ENCODE peak calls at places on chromosomes 4 and X, in six cellular contexts. F, K, J, E, W and L are unnamed samples.

GRCh38 chr4:24213936-24214335 is 324.1 kb upstream of the PPARGC1A start:
- DNase-seq in W (no peak), E (no peak), J (no peak), F (no peak), K (no peak), L (no peak)

GRCh38 chr4:128286474-128287158 is 997 bp downstream of the PGRMC2 start:
- DNase-seq in J (peak; percentile 46), E (no peak), F (peak; percentile 50), W (peak; percentile 80), K (peak; percentile 27), L (no peak)

GRCh38 chr4:17911608-17912007 is 100.8 kb downstream of the NCAPG start:
- DNase-seq in K (no peak), W (no peak), E (no peak), F (no peak), J (no peak), L (no peak)

GRCh38 chr4:123785515-123785914 is 388.9 kb downstream of the SPRY1 start:
- DNase-seq in F (peak; percentile 7), J (no peak), W (peak; percentile 83), E (no peak), K (peak; percentile 73), L (no peak)

GRCh38 chr4:94533405-94534223 is 81.9 kb downstream of the PDLIM5 start:
- DNase-seq in W (no peak), K (no peak), J (no peak), E (no peak), F (no peak), L (no peak)

GRCh38 chr4:5888222-5888701 is 4.6 kb downstream of the CRMP1 start:
- DNase-seq in K (no peak), J (peak; percentile 67), E (peak; percentile 49), W (no peak), F (no peak), L (peak; percentile 61)

GRCh38 chr4:163003979-163004378 is 162.7 kb downstream of the NAF1 start:
- DNase-seq in E (no peak), F (no peak), W (no peak), J (no peak), K (no peak), L (no peak)

GRCh38 chr4:176545886-176546285 is 226.1 kb downstream of the SPCS3 start:
- DNase-seq in F (no peak), W (peak; percentile 33), E (no peak), J (no peak), K (no peak), L (no peak)

GRCh38 chr4:148749403-148749802 is 307.2 kb upstream of the NR3C2 start:
- DNase-seq in E (no peak), W (no peak), J (no peak), F (peak; percentile 71), K (no peak), L (no peak)

GRCh38 chrX:51026862-51027261 is 116.3 kb downstream of the BMP15 start:
- DNase-seq in F (no peak), J (no peak), W (no peak), K (no peak), E (no peak), L (no peak)

GRCh38 chrX:109733658-109734022 is 583 bp upstream of the ACSL4 start:
- DNase-seq in W (peak; percentile 21), F (no peak), E (no peak), J (no peak), K (no peak), L (no peak)

GRCh38 chr4:15034071-15034764 is 31.9 kb downstream of the CPEB2 start:
- DNase-seq in F (peak; percentile 79), J (no peak), W (peak; percentile 56), K (peak; percentile 90), E (no peak), L (no peak)

GRCh38 chr4:72352746-72353145 is 216.3 kb downstream of the ADAMTS3 start:
- DNase-seq in K (peak; percentile 54), W (peak; percentile 23), F (peak; percentile 88), E (no peak), J (no peak), L (no peak)

GRCh38 chr4:176223561-176223960 is 28.2 kb upstream of the SPATA4 start:
- DNase-seq in J (no peak), W (no peak), E (no peak), K (no peak), F (no peak), L (no peak)

GRCh38 chrX:11125079-11125478 is 13.9 kb downstream of the HCCS start:
- DNase-seq in E (no peak), K (no peak), W (no peak), F (no peak), J (no peak), L (no peak)

GRCh38 chr4:102501176-102501634 is at the start of gene NFKB1:
- DNase-seq in E (peak; percentile 48), J (peak; percentile 78), W (peak; percentile 87), F (peak; percentile 61), K (peak; percentile 63), L (no peak)

GRCh38 chrX:17414839-17415238 is 39.8 kb downstream of the NHS start:
- DNase-seq in F (no peak), J (peak; percentile 43), E (no peak), K (no peak), W (no peak), L (no peak)

GRCh38 chrX:45769919-45770582 is 569.4 kb upstream of the DIPK2B start:
- DNase-seq in J (no peak), F (peak; percentile 78), K (peak; percentile 94), E (no peak), W (peak; percentile 96), L (no peak)

GRCh38 chr4:16070203-16070602 is 13.6 kb downstream of the PROM1 start:
- DNase-seq in J (no peak), F (no peak), K (no peak), E (no peak), W (no peak), L (no peak)

GRCh38 chr4:87497141-87497540 is 32.0 kb downstream of the SPARCL1 start:
- DNase-seq in J (no peak), W (no peak), E (no peak), K (no peak), F (peak; percentile 13), L (no peak)

GRCh38 chr4:156692016-156692415 is 279.6 kb downstream of the PDGFC start:
- DNase-seq in K (no peak), E (no peak), F (no peak), J (no peak), W (peak; percentile 76), L (no peak)

GRCh38 chr4:181944527-181944926 is 298.7 kb upstream of the TENM3 start:
- DNase-seq in K (no peak), E (no peak), J (no peak), F (no peak), W (no peak), L (no peak)

DNA sequence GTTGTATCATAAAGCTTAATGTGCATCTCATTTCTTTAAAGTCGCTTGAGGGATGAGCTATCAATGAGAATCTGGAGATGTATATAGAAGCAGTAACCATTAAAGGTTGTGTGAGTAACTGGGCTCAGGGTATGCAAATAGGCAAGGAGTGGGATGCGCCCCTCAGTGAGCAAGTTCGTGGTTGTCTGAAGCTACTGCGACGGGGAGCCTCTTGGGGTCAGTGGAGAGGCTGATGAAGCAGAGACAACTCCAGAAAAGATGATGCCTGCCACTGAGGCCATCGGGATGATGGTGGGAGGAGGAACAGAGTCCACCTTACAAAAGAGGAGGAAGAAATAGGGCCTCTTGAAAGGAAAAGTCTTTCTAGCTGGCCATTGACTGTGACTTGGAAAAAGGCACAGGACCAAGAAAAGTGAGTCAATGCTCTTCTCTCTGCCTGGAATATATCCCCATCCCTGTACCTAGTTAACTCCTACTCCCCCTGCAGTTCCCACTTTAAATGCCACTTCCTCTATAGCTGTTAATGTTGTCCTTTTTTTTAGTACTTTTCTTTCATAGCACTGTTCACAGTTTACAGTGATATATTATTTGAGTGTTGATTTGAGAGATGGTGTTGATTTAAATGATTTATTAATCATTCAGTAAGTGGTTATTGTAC is 51.4 kb upstream of the LSM6 start:
- DNase-seq in E (no peak), F (no peak), J (no peak), W (no peak), K (no peak), L (no peak)
- TF ChIP-seq CTCF in E (no peak), F (peak; percentile 16), J (no peak), W (no peak), K (no peak), L (no peak)

GRCh38 chr4:151768835-151769234 is 8.0 kb upstream of the GATB start:
- DNase-seq in J (no peak), F (no peak), W (no peak), E (no peak), K (no peak), L (no peak)

GRCh38 chr4:151770154-151770553 is 9.3 kb upstream of the GATB start:
- DNase-seq in K (no peak), J (no peak), F (no peak), E (no peak), W (no peak), L (no peak)

GRCh38 chr4:151772322-151772721 is 11.5 kb upstream of the GATB start:
- DNase-seq in W (no peak), K (no peak), J (no peak), F (no peak), E (no peak), L (no peak)

GRCh38 chr4:151771664-151772063 is 10.9 kb upstream of the GATB start:
- DNase-seq in F (no peak), W (no peak), K (peak; percentile 12), J (no peak), E (no peak), L (no peak)

DNA sequence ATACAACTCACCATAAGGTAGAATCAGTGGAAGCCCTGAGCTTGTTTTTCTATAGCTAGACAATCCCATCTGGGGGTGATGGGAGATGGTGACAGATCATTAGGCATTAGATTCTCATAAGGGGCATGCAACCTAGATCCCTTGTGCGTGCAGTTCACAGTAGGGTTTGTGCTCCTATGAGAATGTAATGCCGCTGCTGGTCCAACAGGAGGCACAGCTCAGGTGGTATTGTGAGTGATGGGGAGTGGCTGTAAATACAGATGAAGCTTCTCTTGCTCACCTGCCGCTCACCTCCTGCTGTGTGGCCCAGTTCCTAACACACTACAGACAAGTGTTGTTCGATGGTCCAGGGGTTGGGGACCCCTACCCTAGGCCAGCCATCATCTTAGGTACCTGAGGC is 5.9 kb upstream of the GATB start:
- DNase-seq in E (no peak), F (peak; percentile 32), W (no peak), J (no peak), K (no peak), L (no peak)
- TF ChIP-seq CTCF in E (no peak), F (peak; percentile 39), W (peak; percentile 19), J (no peak), K (peak; percentile 40), L (no peak)

GRCh38 chr4:52103314-52103713 is 52.2 kb downstream of the SPATA18 start:
- DNase-seq in F (peak; percentile 81), J (peak; percentile 40), K (no peak), W (peak; percentile 21), E (no peak), L (no peak)
- TF ChIP-seq CTCF in F (peak; percentile 91), J (peak; percentile 34), K (peak; percentile 53), W (peak; percentile 28), E (no peak), L (peak; percentile 29)

GRCh38 chr4:184987493-184988031 is 30.7 kb upstream of the HELT start:
- DNase-seq in E (no peak), K (no peak), F (no peak), W (no peak), J (no peak), L (no peak)

GRCh38 chr4:184979461-184980124 is 38.7 kb upstream of the HELT start:
- DNase-seq in E (no peak), J (no peak), K (no peak), W (no peak), F (no peak), L (no peak)

GRCh38 chr4:184980261-184980660 is 38.0 kb upstream of the HELT start:
- DNase-seq in J (no peak), E (no peak), W (no peak), K (no peak), F (peak; percentile 54), L (no peak)

GRCh38 chr4:184988611-184989010 is 29.7 kb upstream of the HELT start:
- DNase-seq in F (no peak), W (no peak), E (no peak), J (no peak), K (no peak), L (no peak)

GRCh38 chr4:184983660-184984356 is 34.5 kb upstream of the HELT start:
- DNase-seq in E (peak; percentile 59), F (peak; percentile 70), W (peak; percentile 82), J (peak; percentile 39), K (peak; percentile 36), L (peak; percentile 83)
- TF ChIP-seq CTCF in E (no peak), F (peak; percentile 62), W (peak; percentile 69), J (peak; percentile 45), K (peak; percentile 66), L (peak; percentile 42)